ENCODE peak calls at places on chromosome 3, in five cellular contexts. N, H, E, O and S are unnamed samples.

GRCh38 chr3:80688814-80689213 is 921.0 kb upstream of the ROBO1 start:
- DNase-seq in N (no peak), O (no peak), H (peak), E (no peak), S (peak)

GRCh38 chr3:132253262-132253878 is 63.8 kb upstream of the ACP3 start:
- DNase-seq in O (peak), E (peak), H (peak), N (no peak), S (peak)

GRCh38 chr3:127632035-127632434 is 3.0 kb downstream of the PODXL2 start:
- DNase-seq in H (no peak), E (no peak), O (no peak), N (no peak), S (peak)

GRCh38 chr3:139202226-139202958 is 141.4 kb upstream of the MRPS22 start:
- DNase-seq in N (no peak), E (peak), H (peak), O (peak), S (peak)

GRCh38 chr3:61132062-61132461 is 119.2 kb downstream of the FHIT start:
- DNase-seq in N (no peak), E (no peak), H (no peak), O (no peak), S (no peak)

GRCh38 chr3:159987291-159987711 is 1.3 kb upstream of the IL12A start:
- DNase-seq in H (no peak), N (no peak), O (no peak), E (no peak), S (no peak)

GRCh38 chr3:127744875-127745274 is 72.1 kb downstream of the ABTB1 start:
- DNase-seq in N (no peak), E (no peak), H (no peak), O (no peak), S (no peak)

GRCh38 chr3:81651139-81651538 is 110.3 kb downstream of the GBE1 start:
- DNase-seq in E (no peak), N (no peak), H (no peak), O (no peak), S (no peak)

GRCh38 chr3:97687734-97688133 is 76.8 kb upstream of the ARL6 start:
- DNase-seq in N (no peak), E (no peak), H (no peak), O (no peak), S (peak)

GRCh38 chr3:52710512-52710911 is 4.6 kb downstream of the SPCS1 start:
- DNase-seq in O (no peak), E (no peak), N (no peak), H (no peak), S (no peak)

GRCh38 chr3:177973241-177973840 is 562.9 kb upstream of the KCNMB2 start:
- DNase-seq in O (no peak), N (no peak), E (no peak), H (no peak), S (peak)

GRCh38 chr3:52372822-52373504 is 56.8 kb downstream of the DNAH1 start:
- DNase-seq in H (no peak), E (no peak), O (peak), N (no peak), S (no peak)

GRCh38 chr3:171135536-171135935 is 109.0 kb upstream of the SLC2A2 start:
- DNase-seq in E (no peak), H (no peak), N (no peak), O (no peak), S (no peak)

GRCh38 chr3:71050521-71051258 is 532.8 kb downstream of the FOXP1 start:
- DNase-seq in H (peak), E (no peak), N (no peak), O (peak), S (no peak)

GRCh38 chr3:196186661-196187573 is 24.3 kb downstream of the ZDHHC19 start:
- DNase-seq in E (no peak), H (no peak), N (peak), O (no peak), S (no peak)

GRCh38 chr3:44892689-44893088 is 18.3 kb downstream of the TGM4 start:
- DNase-seq in E (no peak), H (no peak), O (no peak), N (no peak), S (no peak)

GRCh38 chr3:167978071-167978470 is 117.7 kb downstream of the GOLIM4 start:
- DNase-seq in H (no peak), N (no peak), O (peak), E (no peak), S (peak)

GRCh38 chr3:124886168-124887051 is 755 bp downstream of the ITGB5 start:
- DNase-seq in H (peak), N (no peak), O (peak), E (no peak), S (peak)

GRCh38 chr3:197718904-197719303 is 17.8 kb downstream of the RUBCN start:
- DNase-seq in O (no peak), E (peak), H (peak), N (no peak), S (no peak)

GRCh38 chr3:172982731-172983364 is 158.2 kb downstream of the SPATA16 start:
- DNase-seq in O (peak), E (peak), N (no peak), H (no peak), S (peak)

GRCh38 chr3:88433572-88433971 is 283.8 kb downstream of the C3orf38 start:
- DNase-seq in H (no peak), N (peak), E (no peak), O (no peak), S (no peak)

GRCh38 chr3:178275311-178275710 is 260.9 kb upstream of the KCNMB2 start:
- DNase-seq in N (no peak), O (no peak), E (no peak), H (no peak), S (no peak)

GRCh38 chr3:150177673-150178378 is 207.1 kb upstream of the PFN2 start:
- DNase-seq in E (no peak), O (no peak), H (no peak), N (no peak), S (no peak)

GRCh38 chr3:157572559-157573270 is 69.5 kb upstream of the VEPH1 start:
- DNase-seq in H (peak), N (no peak), O (peak), E (peak), S (peak)

GRCh38 chr3:149628957-149629670 is 28.7 kb downstream of the WWTR1 start:
- DNase-seq in E (no peak), O (no peak), N (no peak), H (no peak), S (no peak)

GRCh38 chr3:84547971-84548970 is 410.5 kb upstream of the CADM2 start:
- DNase-seq in E (no peak), H (peak), O (peak), N (no peak), S (peak)

GRCh38 chr3:125440559-125440955 is 65.4 kb upstream of the ZNF148 start:
- DNase-seq in H (peak), N (no peak), O (peak), E (no peak), S (no peak)

GRCh38 chr3:15497984-15498383 is 23.5 kb downstream of the COLQ start:
- DNase-seq in H (no peak), N (no peak), E (no peak), O (no peak), S (no peak)

GRCh38 chr3:122298239-122298638 is 26.8 kb upstream of the CSTA start:
- DNase-seq in O (no peak), E (no peak), H (no peak), N (peak), S (no peak)

GRCh38 chr3:135103913-135104312 is 308.9 kb downstream of the EPHB1 start:
- DNase-seq in H (no peak), O (no peak), E (no peak), N (no peak), S (no peak)

GRCh38 chr3:187735837-187736236 is 9.4 kb downstream of the BCL6 start:
- DNase-seq in O (no peak), H (no peak), E (no peak), N (no peak), S (no peak)

GRCh38 chr3:107284570-107284969 is 92.7 kb upstream of the CCDC54 start:
- DNase-seq in O (no peak), H (no peak), N (no peak), E (no peak), S (no peak)

GRCh38 chr3:46693897-46694235 is 387 bp upstream of the ALS2CL start:
- DNase-seq in N (no peak), O (no peak), E (no peak), H (no peak), S (peak)

GRCh38 chr3:117719316-117719926 is 1009.8 kb downstream of the TUSC7 start:
- DNase-seq in E (peak), O (peak), H (peak), N (no peak), S (peak)

GRCh38 chr3:134095005-134095404 is 65.3 kb upstream of the SLCO2A1 start:
- DNase-seq in O (no peak), E (no peak), N (no peak), H (no peak), S (no peak)

GRCh38 chr3:134093906-134094305 is 64.2 kb upstream of the SLCO2A1 start:
- DNase-seq in H (no peak), O (no peak), E (no peak), N (no peak), S (no peak)

GRCh38 chr3:134092231-134092701 is 62.5 kb upstream of the SLCO2A1 start:
- DNase-seq in O (no peak), N (no peak), E (no peak), H (no peak), S (no peak)

GRCh38 chr3:134090031-134090430 is 60.3 kb upstream of the SLCO2A1 start:
- DNase-seq in N (no peak), H (no peak), O (no peak), E (no peak), S (no peak)

DNA sequence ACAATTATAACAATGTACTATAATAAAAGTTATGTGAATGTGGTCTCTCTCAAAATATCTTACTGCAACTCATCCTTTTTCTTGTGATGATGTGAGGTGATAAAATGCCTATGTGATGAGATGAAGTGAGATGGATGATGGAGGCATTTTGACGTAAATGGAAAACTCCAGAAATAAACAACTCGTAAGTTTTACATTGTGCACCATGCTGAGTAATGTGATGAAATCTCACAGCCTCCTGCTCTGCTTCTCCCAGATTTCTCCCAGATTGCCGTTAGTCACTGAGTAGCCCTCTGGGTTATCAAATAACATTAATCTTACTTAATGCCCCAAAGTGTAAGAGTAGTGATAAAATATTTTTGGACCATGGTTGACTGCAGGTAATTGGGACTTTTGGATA is 64.8 kb upstream of the SLCO2A1 start:
- DNase-seq in O (no peak), N (no peak), E (no peak), H (no peak), S (no peak)
- TF ChIP-seq JUND in O (no peak), N (no peak), E (no peak), H (no peak), S (no peak)

DNA sequence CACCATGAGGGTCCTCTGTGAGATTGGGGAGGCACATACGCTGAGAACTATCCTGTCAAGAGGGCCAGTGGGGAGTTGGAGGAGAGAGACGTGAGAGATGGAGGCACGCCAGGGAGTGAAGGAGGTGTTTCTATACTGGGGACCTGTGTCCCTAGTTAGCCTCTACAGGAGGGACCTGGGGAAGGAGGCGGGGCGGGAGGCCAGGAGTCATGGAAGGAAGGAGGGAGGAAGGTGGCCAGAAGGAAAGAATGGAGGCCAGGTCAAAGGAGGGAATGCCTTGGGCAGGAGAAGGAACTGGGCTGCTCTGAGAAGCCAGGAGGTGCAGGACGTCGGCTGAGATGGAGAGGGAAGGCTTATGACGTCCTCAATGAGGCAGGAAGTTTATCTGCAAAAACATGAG is 60.1 kb downstream of the ADCY5 start:
- DNase-seq in N (no peak), H (no peak), E (no peak), O (no peak), S (no peak)
- TF ChIP-seq JUND in N (no peak), H (no peak), E (no peak), O (no peak), S (no peak)

DNA sequence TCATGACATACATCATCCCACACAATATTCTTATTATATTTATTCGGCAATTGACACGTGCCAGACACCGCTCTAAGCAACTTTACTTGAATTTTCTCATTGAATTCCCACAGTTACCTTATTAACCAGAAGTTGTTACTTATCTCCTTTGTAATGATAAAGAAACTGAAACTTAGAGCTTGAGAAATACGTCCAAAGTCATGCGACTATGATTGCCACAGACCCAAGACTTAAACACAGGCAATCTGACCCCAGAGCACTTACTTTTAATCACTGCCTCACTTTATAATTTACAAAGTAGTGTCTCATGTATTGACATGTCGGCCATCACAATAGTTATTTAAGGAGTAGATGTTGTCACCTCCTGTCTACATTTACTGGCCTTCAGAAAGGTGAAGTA is 64.7 kb downstream of the ATP13A4 start:
- DNase-seq in N (no peak), E (no peak), O (no peak), H (no peak), S (no peak)
- TF ChIP-seq JUND in N (no peak), E (no peak), O (no peak), H (no peak), S (no peak)

GRCh38 chr3:114192141-114192540 is 13.3 kb upstream of the DRD3 start:
- DNase-seq in H (no peak), O (no peak), E (no peak), N (no peak), S (no peak)
- TF ChIP-seq JUND in H (no peak), O (no peak), E (no peak), N (no peak), S (no peak)

DNA sequence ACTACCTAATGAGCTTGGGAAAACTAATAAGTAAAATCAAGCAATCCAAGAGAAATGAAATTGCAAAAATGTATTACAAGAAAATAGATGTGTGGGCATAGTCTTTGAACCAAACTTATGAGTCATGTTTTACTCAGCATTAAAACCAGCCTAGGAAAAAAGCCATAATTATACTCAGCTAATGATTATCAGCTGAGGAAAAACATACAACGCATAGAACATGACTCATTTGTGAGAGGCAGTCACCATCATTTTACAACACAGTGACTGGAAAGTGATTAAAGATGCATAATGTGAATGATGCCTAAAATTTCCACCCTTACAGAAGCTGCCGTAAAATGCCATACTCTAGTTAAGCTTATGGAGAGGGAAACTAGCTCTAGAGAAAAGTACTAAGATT is 238.0 kb upstream of the EOMES start:
- DNase-seq in O (no peak), E (peak), N (no peak), H (no peak), S (no peak)
- TF ChIP-seq JUND in O (no peak), E (peak), N (no peak), H (no peak), S (no peak)

GRCh38 chr3:27325419-27325818 is 43.8 kb downstream of the NEK10 start:
- DNase-seq in E (no peak), O (no peak), N (no peak), H (no peak), S (peak)
- TF ChIP-seq JUND in E (no peak), O (no peak), N (no peak), H (no peak), S (no peak)

GRCh38 chr3:130760922-130761321 is 14.3 kb upstream of the PIK3R4 start:
- DNase-seq in H (no peak), E (no peak), N (no peak), O (no peak), S (no peak)
- TF ChIP-seq JUND in H (no peak), E (no peak), N (no peak), O (no peak), S (no peak)

GRCh38 chr3:43758826-43759225 is 68.1 kb downstream of the ABHD5 start:
- DNase-seq in E (no peak), N (no peak), H (no peak), O (no peak), S (no peak)

GRCh38 chr3:43759297-43759782 is 68.6 kb downstream of the ABHD5 start:
- DNase-seq in N (no peak), H (peak), O (peak), E (no peak), S (peak)

GRCh38 chr3:43764012-43764411 is 73.3 kb downstream of the ABHD5 start:
- DNase-seq in N (no peak), O (no peak), H (no peak), E (no peak), S (no peak)

GRCh38 chr3:43762486-43762885 is 71.7 kb downstream of the ABHD5 start:
- DNase-seq in O (no peak), E (no peak), N (no peak), H (no peak), S (no peak)

GRCh38 chr3:43760951-43761350 is 70.2 kb downstream of the ABHD5 start:
- DNase-seq in E (no peak), N (no peak), O (no peak), H (no peak), S (no peak)
- TF ChIP-seq JUND in E (no peak), N (no peak), O (no peak), H (no peak), S (no peak)

DNA sequence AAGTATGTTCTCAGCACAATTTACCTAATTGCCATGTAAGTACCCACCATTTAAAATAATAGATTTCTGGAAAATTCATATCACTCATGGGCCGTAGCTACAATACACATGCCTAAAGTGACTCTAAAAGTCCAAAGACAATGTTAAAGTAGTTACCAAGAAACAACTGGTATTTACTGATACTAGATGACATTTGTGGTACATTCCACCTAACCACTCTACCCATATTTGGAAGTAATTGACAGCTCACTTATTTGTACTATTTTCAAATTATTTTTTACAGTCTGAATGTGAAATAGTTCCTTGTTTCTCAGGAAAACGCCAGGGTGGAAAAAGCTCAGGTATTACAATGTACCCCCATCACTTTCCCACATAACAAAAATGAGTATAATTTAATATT is 573.0 kb downstream of the MECOM start:
- DNase-seq in N (no peak), O (no peak), H (no peak), E (no peak), S (no peak)
- TF ChIP-seq JUND in N (no peak), O (no peak), H (no peak), E (no peak), S (no peak)

GRCh38 chr3:11195721-11196332 is 41.5 kb downstream of the HRH1 start:
- DNase-seq in E (no peak), N (no peak), H (no peak), O (no peak), S (no peak)
- TF ChIP-seq JUND in E (no peak), N (no peak), H (no peak), O (no peak), S (no peak)